ENCODE peak calls at places on chromosomes 13 and 19, in six cellular contexts. One of them, this sample, is unnamed.

GRCh38 chr19:919157-920050 is 2.3 kb downstream of the KISS1R start:
- DNase-seq in OCI-LY7: no peak
- DNase-seq in brain microvascular endothelial cell: no peak
- DNase-seq in tibial artery: no peak
- DNase-seq in suprapubic skin: no peak
- DNase-seq in breast epithelium: no peak
- DNase-seq in this sample: no peak

GRCh38 chr19:33245948-33246728 is 20.5 kb upstream of the SLC7A10 start:
- DNase-seq in brain microvascular endothelial cell: no peak
- DNase-seq in tibial artery: no peak
- DNase-seq in suprapubic skin: no peak
- DNase-seq in OCI-LY7: no peak
- DNase-seq in breast epithelium: no peak
- DNase-seq in this sample: no peak

GRCh38 chr19:18790566-18791314 is at the start of gene COMP:
- DNase-seq in suprapubic skin: no peak
- DNase-seq in breast epithelium: no peak
- DNase-seq in tibial artery: no peak
- DNase-seq in brain microvascular endothelial cell: no peak
- DNase-seq in OCI-LY7: no peak
- DNase-seq in this sample: no peak

GRCh38 chr19:52542984-52543664 is 15.7 kb downstream of the ZNF808 start:
- DNase-seq in suprapubic skin: no peak
- DNase-seq in brain microvascular endothelial cell: peak; percentile 14
- DNase-seq in OCI-LY7: no peak
- DNase-seq in breast epithelium: no peak
- DNase-seq in tibial artery: no peak
- DNase-seq in this sample: no peak

GRCh38 chr13:112785419-112785856 is 95.6 kb downstream of the ATP11A start:
- DNase-seq in suprapubic skin: peak; percentile 50
- DNase-seq in brain microvascular endothelial cell: no peak
- DNase-seq in breast epithelium: no peak
- DNase-seq in OCI-LY7: no peak
- DNase-seq in tibial artery: no peak
- DNase-seq in this sample: no peak

GRCh38 chr13:106176103-106176502 is 359.4 kb downstream of the EFNB2 start:
- DNase-seq in tibial artery: no peak
- DNase-seq in brain microvascular endothelial cell: no peak
- DNase-seq in breast epithelium: no peak
- DNase-seq in OCI-LY7: no peak
- DNase-seq in suprapubic skin: no peak
- DNase-seq in this sample: no peak

GRCh38 chr13:24851546-24851945 is 87.6 kb downstream of the RNF17 start:
- DNase-seq in brain microvascular endothelial cell: no peak
- DNase-seq in tibial artery: no peak
- DNase-seq in suprapubic skin: no peak
- DNase-seq in OCI-LY7: no peak
- DNase-seq in breast epithelium: no peak
- DNase-seq in this sample: no peak

GRCh38 chr19:6890938-6891337 is 3.6 kb downstream of the ADGRE1 start:
- DNase-seq in breast epithelium: no peak
- DNase-seq in suprapubic skin: no peak
- DNase-seq in OCI-LY7: no peak
- DNase-seq in tibial artery: no peak
- DNase-seq in brain microvascular endothelial cell: no peak
- DNase-seq in this sample: no peak

GRCh38 chr13:78786399-78786879 is 127.5 kb upstream of the OBI1 start:
- DNase-seq in tibial artery: no peak
- DNase-seq in suprapubic skin: no peak
- DNase-seq in breast epithelium: no peak
- DNase-seq in brain microvascular endothelial cell: no peak
- DNase-seq in OCI-LY7: no peak
- DNase-seq in this sample: no peak

GRCh38 chr19:35318679-35319448 is 10.1 kb upstream of the CD22 start:
- DNase-seq in tibial artery: peak; percentile 77
- DNase-seq in brain microvascular endothelial cell: peak; percentile 49
- DNase-seq in breast epithelium: peak; percentile 85
- DNase-seq in OCI-LY7: no peak
- DNase-seq in suprapubic skin: no peak
- DNase-seq in this sample: no peak

GRCh38 chr13:31896427-31896826 is 135.1 kb upstream of the FRY start:
- DNase-seq in brain microvascular endothelial cell: peak; percentile 88
- DNase-seq in suprapubic skin: no peak
- DNase-seq in OCI-LY7: no peak
- DNase-seq in breast epithelium: no peak
- DNase-seq in tibial artery: peak; percentile 76
- DNase-seq in this sample: peak; percentile 81

GRCh38 chr13:109088101-109088500 is 458.7 kb downstream of the MYO16 start:
- DNase-seq in tibial artery: no peak
- DNase-seq in suprapubic skin: no peak
- DNase-seq in brain microvascular endothelial cell: no peak
- DNase-seq in OCI-LY7: no peak
- DNase-seq in breast epithelium: no peak
- DNase-seq in this sample: no peak

DNA sequence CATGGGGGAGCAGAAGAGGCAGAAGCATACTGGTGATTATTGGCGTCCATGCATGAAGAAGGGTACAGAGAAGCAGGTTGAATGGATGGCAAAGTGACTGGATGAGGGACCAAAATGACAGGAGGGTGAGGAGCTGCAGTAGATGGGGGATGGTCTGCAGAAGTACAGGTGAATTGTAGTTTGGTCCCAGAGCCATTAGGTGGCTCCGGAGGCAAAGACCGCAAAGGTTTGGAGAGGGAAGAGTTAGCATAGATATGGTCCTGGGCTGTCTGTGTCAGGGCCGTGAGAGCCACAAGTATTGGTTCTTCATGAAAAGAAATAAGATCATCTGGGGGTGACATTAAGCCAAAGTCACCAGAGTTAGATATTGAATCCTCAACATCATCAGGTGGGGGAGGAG is 59.0 kb upstream of the ZNF726 start:
- DNase-seq in brain microvascular endothelial cell: no peak
- DNase-seq in tibial artery: no peak
- DNase-seq in OCI-LY7: peak; percentile 3
- DNase-seq in breast epithelium: no peak
- DNase-seq in suprapubic skin: no peak
- DNase-seq in this sample: no peak
- TF ChIP-seq CTCF in brain microvascular endothelial cell: no peak
- TF ChIP-seq CTCF in tibial artery: no peak
- TF ChIP-seq CTCF in OCI-LY7: peak; percentile 37
- TF ChIP-seq CTCF in breast epithelium: no peak
- TF ChIP-seq CTCF in suprapubic skin: no peak
- TF ChIP-seq CTCF in this sample: no peak

GRCh38 chr19:58406818-58407657 is 1.4 kb upstream of the ZNF584 start:
- DNase-seq in breast epithelium: no peak
- DNase-seq in suprapubic skin: no peak
- DNase-seq in tibial artery: no peak
- DNase-seq in OCI-LY7: peak; percentile 32
- DNase-seq in brain microvascular endothelial cell: no peak
- DNase-seq in this sample: no peak
- H3K27ac ChIP-seq in breast epithelium: peak overlapping the region; percentile 94
- H3K27ac ChIP-seq in suprapubic skin: no peak overlapping the region
- H3K27ac ChIP-seq in tibial artery: no peak overlapping the region
- H3K27ac ChIP-seq in OCI-LY7: no peak overlapping the region
- H3K27ac ChIP-seq in brain microvascular endothelial cell: no peak overlapping the region
- H3K27ac ChIP-seq in this sample: no peak overlapping the region

DNA sequence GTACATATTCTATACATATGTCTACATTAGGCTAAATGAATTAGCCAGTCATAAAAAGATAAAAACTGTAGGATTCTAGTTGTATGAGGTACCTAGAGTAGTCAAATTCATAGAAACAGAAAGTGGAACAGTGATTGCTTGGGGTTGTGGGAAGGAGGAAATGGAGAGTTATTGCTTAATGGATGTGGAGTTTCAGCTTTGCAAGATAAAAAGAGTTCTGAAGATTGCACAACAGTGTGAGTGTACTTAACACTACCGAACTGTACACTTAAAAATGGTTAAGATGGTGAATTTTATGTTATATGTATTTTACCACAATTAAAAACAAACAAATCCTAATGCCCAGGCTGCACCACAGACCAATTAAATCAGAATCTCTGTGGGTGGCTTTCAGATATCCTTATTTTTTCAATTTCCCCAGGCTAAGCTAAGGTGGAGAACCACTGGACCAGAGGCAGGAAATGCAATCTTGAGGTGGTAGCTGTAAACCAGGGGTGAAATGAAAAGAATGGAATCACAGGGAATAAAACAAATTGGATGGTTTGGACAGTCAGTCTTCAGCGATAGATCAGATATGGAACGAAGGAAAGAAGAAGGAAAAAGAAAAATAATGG is 215.2 kb downstream of the KCNRG start:
- DNase-seq in tibial artery: no peak
- DNase-seq in OCI-LY7: no peak
- DNase-seq in suprapubic skin: no peak
- DNase-seq in brain microvascular endothelial cell: no peak
- DNase-seq in breast epithelium: no peak
- DNase-seq in this sample: no peak
- H3K4me3 ChIP-seq in tibial artery: no peak overlapping the region
- H3K4me3 ChIP-seq in OCI-LY7: no peak overlapping the region
- H3K4me3 ChIP-seq in suprapubic skin: no peak overlapping the region
- H3K4me3 ChIP-seq in brain microvascular endothelial cell: no peak overlapping the region
- H3K4me3 ChIP-seq in breast epithelium: no peak overlapping the region
- H3K4me3 ChIP-seq in this sample: no peak overlapping the region

GRCh38 chr19:5155586-5156210 is 184.9 kb downstream of the PTPRS start:
- DNase-seq in suprapubic skin: peak; percentile 75
- DNase-seq in breast epithelium: no peak
- DNase-seq in OCI-LY7: no peak
- DNase-seq in tibial artery: no peak
- DNase-seq in brain microvascular endothelial cell: no peak
- DNase-seq in this sample: no peak

GRCh38 chr19:5154799-5155426 is 185.7 kb downstream of the PTPRS start:
- DNase-seq in OCI-LY7: no peak
- DNase-seq in brain microvascular endothelial cell: no peak
- DNase-seq in breast epithelium: no peak
- DNase-seq in tibial artery: peak; percentile 58
- DNase-seq in suprapubic skin: peak; percentile 73
- DNase-seq in this sample: peak; percentile 69

GRCh38 chr19:5153601-5154128 is 184.8 kb downstream of the KDM4B start:
- DNase-seq in breast epithelium: no peak
- DNase-seq in suprapubic skin: peak; percentile 65
- DNase-seq in OCI-LY7: no peak
- DNase-seq in tibial artery: peak; percentile 62
- DNase-seq in brain microvascular endothelial cell: no peak
- DNase-seq in this sample: peak; percentile 62

GRCh38 chr19:5152767-5153532 is 184.0 kb downstream of the KDM4B start:
- DNase-seq in tibial artery: no peak
- DNase-seq in breast epithelium: no peak
- DNase-seq in brain microvascular endothelial cell: no peak
- DNase-seq in suprapubic skin: peak; percentile 74
- DNase-seq in OCI-LY7: no peak
- DNase-seq in this sample: no peak

GRCh38 chr19:5154129-5154798 is 185.4 kb downstream of the KDM4B start:
- DNase-seq in brain microvascular endothelial cell: no peak
- DNase-seq in breast epithelium: no peak
- DNase-seq in suprapubic skin: peak; percentile 77
- DNase-seq in OCI-LY7: peak; percentile 49
- DNase-seq in tibial artery: peak; percentile 63
- DNase-seq in this sample: peak; percentile 69
- TF ChIP-seq CTCF in brain microvascular endothelial cell: peak; percentile 77
- TF ChIP-seq CTCF in breast epithelium: peak; percentile 23
- TF ChIP-seq CTCF in suprapubic skin: peak; percentile 45
- TF ChIP-seq CTCF in OCI-LY7: peak; percentile 74
- TF ChIP-seq CTCF in tibial artery: no peak
- TF ChIP-seq CTCF in this sample: no peak

DNA sequence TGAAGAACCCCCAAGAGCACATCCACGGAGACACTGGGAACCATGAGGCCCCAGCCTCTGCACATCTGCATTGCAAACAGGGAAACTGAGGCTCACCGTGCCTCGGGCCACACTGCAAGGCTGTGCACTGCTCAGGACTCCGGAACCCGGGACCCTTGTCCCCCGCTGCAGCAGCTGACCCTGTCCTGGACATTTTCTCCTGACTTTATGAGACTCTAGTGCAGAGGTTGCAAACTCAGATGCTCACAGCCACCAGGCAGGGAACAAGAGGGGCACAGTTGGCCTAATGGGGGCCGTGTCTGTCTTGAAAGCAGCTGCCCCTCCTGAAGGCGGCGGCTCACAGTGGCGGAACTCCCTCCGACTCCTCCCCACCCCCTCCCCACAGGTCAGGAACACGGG is 16.5 kb upstream of the IGLON5 start:
- DNase-seq in breast epithelium: no peak
- DNase-seq in brain microvascular endothelial cell: no peak
- DNase-seq in suprapubic skin: peak; percentile 45
- DNase-seq in OCI-LY7: no peak
- DNase-seq in tibial artery: no peak
- DNase-seq in this sample: no peak
- H3K27ac ChIP-seq in breast epithelium: no peak overlapping the region
- H3K27ac ChIP-seq in brain microvascular endothelial cell: no peak overlapping the region
- H3K27ac ChIP-seq in suprapubic skin: no peak overlapping the region
- H3K27ac ChIP-seq in OCI-LY7: no peak overlapping the region
- H3K27ac ChIP-seq in tibial artery: no peak overlapping the region
- H3K27ac ChIP-seq in this sample: no peak overlapping the region

GRCh38 chr13:38361551-38362262 is 12.1 kb downstream of the UFM1 start:
- DNase-seq in breast epithelium: no peak
- DNase-seq in suprapubic skin: no peak
- DNase-seq in tibial artery: no peak
- DNase-seq in OCI-LY7: no peak
- DNase-seq in brain microvascular endothelial cell: no peak
- DNase-seq in this sample: no peak
- H3K4me3 ChIP-seq in breast epithelium: no peak overlapping the region
- H3K4me3 ChIP-seq in suprapubic skin: no peak overlapping the region
- H3K4me3 ChIP-seq in tibial artery: no peak overlapping the region
- H3K4me3 ChIP-seq in OCI-LY7: no peak overlapping the region
- H3K4me3 ChIP-seq in brain microvascular endothelial cell: no peak overlapping the region
- H3K4me3 ChIP-seq in this sample: no peak overlapping the region

DNA sequence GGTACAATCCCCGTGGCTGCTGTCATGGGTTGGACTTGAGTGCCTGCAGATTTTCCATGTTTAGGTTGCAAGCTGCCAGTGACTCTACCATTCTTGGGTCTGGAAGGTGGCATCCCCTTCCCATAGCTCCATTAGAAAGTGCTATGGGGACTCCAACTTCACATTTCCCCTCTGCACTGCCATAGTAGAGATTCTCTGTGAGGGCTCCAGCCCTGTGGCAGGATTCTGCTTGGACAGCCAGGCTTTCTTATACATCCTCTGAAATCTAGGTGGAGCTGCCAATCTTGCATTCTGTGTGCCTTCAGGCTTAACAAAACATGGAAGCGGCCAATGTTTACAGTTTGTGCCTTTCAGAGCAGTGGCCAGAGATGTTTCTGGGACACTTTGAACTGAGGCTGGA is 636.2 kb downstream of the SLITRK6 start:
- DNase-seq in suprapubic skin: no peak
- DNase-seq in tibial artery: no peak
- DNase-seq in OCI-LY7: no peak
- DNase-seq in brain microvascular endothelial cell: no peak
- DNase-seq in breast epithelium: no peak
- DNase-seq in this sample: no peak
- TF ChIP-seq CTCF in suprapubic skin: no peak
- TF ChIP-seq CTCF in tibial artery: no peak
- TF ChIP-seq CTCF in OCI-LY7: no peak
- TF ChIP-seq CTCF in brain microvascular endothelial cell: no peak
- TF ChIP-seq CTCF in breast epithelium: no peak
- TF ChIP-seq CTCF in this sample: no peak

GRCh38 chr13:75405976-75406703 is 75.8 kb downstream of the TBC1D4 start:
- DNase-seq in OCI-LY7: no peak
- DNase-seq in tibial artery: no peak
- DNase-seq in suprapubic skin: no peak
- DNase-seq in brain microvascular endothelial cell: no peak
- DNase-seq in breast epithelium: no peak
- DNase-seq in this sample: no peak
- H3K27ac ChIP-seq in OCI-LY7: no peak overlapping the region
- H3K27ac ChIP-seq in tibial artery: no peak overlapping the region
- H3K27ac ChIP-seq in suprapubic skin: no peak overlapping the region
- H3K27ac ChIP-seq in brain microvascular endothelial cell: no peak overlapping the region
- H3K27ac ChIP-seq in breast epithelium: no peak overlapping the region
- H3K27ac ChIP-seq in this sample: no peak overlapping the region